ENCODE peak calls at places on chromosomes 12 and 14, in five cellular contexts. I, A, Q, M and J are unnamed samples.
A peak's percentile ranks its signal among the peaks of the same experiment; 100 is the strongest.

GRCh38 chr12:240566-240965 is 22.1 kb downstream of the SLC6A13 start:
- DNase-seq in Q (no peak), I (no peak), M (no peak), A (peak; percentile 15), J (no peak)

GRCh38 chr12:124386661-124387509 is 92.0 kb downstream of the RFLNA start:
- DNase-seq in A (no peak), I (no peak), Q (no peak), M (no peak), J (no peak)

GRCh38 chr12:108858399-108859074 is 1.2 kb upstream of the SSH1 start:
- DNase-seq in Q (no peak), A (no peak), I (no peak), M (peak; percentile 54), J (no peak)

GRCh38 chr14:76701436-76701835 is 59.8 kb upstream of the VASH1 start:
- DNase-seq in Q (no peak), A (no peak), M (no peak), I (no peak), J (no peak)

GRCh38 chr14:58829594-58829993 is 191.8 kb downstream of the DACT1 start:
- DNase-seq in A (no peak), Q (peak; percentile 81), M (no peak), I (no peak), J (peak; percentile 54)

GRCh38 chr12:23552417-23552816 is 397.1 kb downstream of the SOX5 start:
- DNase-seq in M (no peak), Q (no peak), I (no peak), A (no peak), J (no peak)

GRCh38 chr12:29176951-29177350 is 27.9 kb downstream of the FAR2 start:
- DNase-seq in I (no peak), Q (no peak), A (no peak), M (no peak), J (no peak)

GRCh38 chr12:88782357-88782756 is 202.1 kb upstream of the KITLG start:
- DNase-seq in M (no peak), A (no peak), I (no peak), Q (no peak), J (no peak)

GRCh38 chr12:86015026-86015425 is 140.9 kb downstream of the NTS start:
- DNase-seq in Q (no peak), A (no peak), I (no peak), M (no peak), J (no peak)

GRCh38 chr12:109797905-109798669 is 35.1 kb downstream of the TRPV4 start:
- DNase-seq in A (peak; percentile 73), M (peak; percentile 19), Q (no peak), I (peak; percentile 50), J (no peak)

GRCh38 chr14:92121670-92122350 is at the start of the genes CPSF2 and NDUFB1:
- DNase-seq in M (peak; percentile 93), I (peak; percentile 84), Q (peak; percentile 86), A (peak; percentile 82), J (peak; percentile 82)

GRCh38 chr12:67647547-67648305 is 819 bp upstream of the DYRK2 start:
- DNase-seq in A (peak; percentile 92), M (peak; percentile 72), Q (peak; percentile 95), I (peak; percentile 78), J (peak; percentile 87)

GRCh38 chr14:100857923-100858837 is 32.3 kb downstream of the MEG3 start:
- DNase-seq in M (no peak), A (no peak), Q (no peak), I (no peak), J (no peak)

GRCh38 chr14:99094901-99095300 is 177.1 kb downstream of the BCL11B start:
- DNase-seq in Q (no peak), A (no peak), M (no peak), I (no peak), J (no peak)

GRCh38 chr12:114938487-114939210 is 254.7 kb upstream of the TBX3 start:
- DNase-seq in A (no peak), M (peak; percentile 62), I (no peak), Q (no peak), J (no peak)

GRCh38 chr12:98998697-98999299 is 353.7 kb downstream of the APAF1 start:
- DNase-seq in A (no peak), M (no peak), Q (peak; percentile 70), I (peak; percentile 61), J (peak; percentile 55)

GRCh38 chr12:96237465-96238077 is 43.4 kb downstream of the ELK3 start:
- DNase-seq in Q (no peak), A (no peak), I (no peak), M (no peak), J (peak; percentile 81)

GRCh38 chr14:65945333-65945732 is 532.8 kb downstream of the FUT8 start:
- DNase-seq in Q (no peak), A (no peak), M (no peak), I (no peak), J (no peak)

GRCh38 chr12:111409403-111410228 is 3.9 kb downstream of the SH2B3 start:
- DNase-seq in I (no peak), Q (no peak), M (peak; percentile 52), A (peak; percentile 63), J (peak; percentile 22)